ENCODE peak calls at places on chromosomes 12 and 14, in five cellular contexts. I, O, C, T and B are unnamed samples.

GRCh38 chr14:54881761-54882401 is 20.7 kb downstream of the GCH1 start:
- DNase-seq in I (no peak), T (peak), O (no peak), C (peak), B (no peak)

GRCh38 chr12:98638009-98638408 is 6.6 kb downstream of the IKBIP start:
- DNase-seq in I (no peak), C (no peak), O (no peak), T (no peak), B (no peak)

GRCh38 chr14:26984318-26985177 is 386.7 kb upstream of the NOVA1 start:
- DNase-seq in I (no peak), T (peak), C (peak), O (peak), B (no peak)

GRCh38 chr12:91618281-91618680 is 435.7 kb upstream of the DCN start:
- DNase-seq in I (no peak), T (no peak), C (no peak), O (no peak), B (no peak)

GRCh38 chr12:116528067-116528466 is 31.1 kb upstream of the MAP1LC3B2 start:
- DNase-seq in T (no peak), O (no peak), C (peak), I (no peak), B (no peak)

GRCh38 chr12:14454098-14454907 is 88.8 kb downstream of the ATF7IP start:
- DNase-seq in C (no peak), T (peak), O (no peak), I (peak), B (no peak)

GRCh38 chr12:21815306-21816062 is 41.0 kb upstream of the KCNJ8 start:
- DNase-seq in T (no peak), C (no peak), O (no peak), I (no peak), B (no peak)

GRCh38 chr14:65332141-65332871 is 80.2 kb upstream of the FUT8 start:
- DNase-seq in O (no peak), C (no peak), T (no peak), I (no peak), B (no peak)

GRCh38 chr12:53223391-53224267 is 8.4 kb downstream of the RARG start:
- DNase-seq in C (no peak), T (peak), I (no peak), O (no peak), B (peak)

GRCh38 chr12:49557917-49558215 is 10.1 kb downstream of the MCRS1 start:
- DNase-seq in T (no peak), I (no peak), C (no peak), O (no peak), B (no peak)

GRCh38 chr12:80622271-80622670 is 85.2 kb upstream of the MYF6 start:
- DNase-seq in C (no peak), I (no peak), O (no peak), T (no peak), B (no peak)

GRCh38 chr12:70994217-70994788 is 73.8 kb upstream of the PTPRR start:
- DNase-seq in I (no peak), C (peak), T (no peak), O (no peak), B (no peak)

GRCh38 chr12:106238146-106238545 is 9.7 kb downstream of the CKAP4 start:
- DNase-seq in C (no peak), T (no peak), O (no peak), I (no peak), B (no peak)

GRCh38 chr12:120842595-120842994 is 61.6 kb downstream of the SPPL3 start:
- DNase-seq in T (no peak), C (no peak), O (no peak), I (no peak), B (no peak)

GRCh38 chr14:94867931-94868597 is 98.2 kb upstream of the GSC start:
- DNase-seq in O (no peak), C (no peak), I (no peak), T (no peak), B (no peak)

GRCh38 chr12:55935742-55936151 is 4.8 kb downstream of the DGKA start:
- DNase-seq in C (no peak), O (no peak), T (no peak), I (no peak), B (no peak)

GRCh38 chr14:23866269-23866668 is 87.3 kb upstream of the DHRS4 start:
- DNase-seq in C (no peak), T (no peak), I (no peak), O (no peak), B (no peak)

GRCh38 chr12:7099290-7099996 is 7.2 kb upstream of the C1R start:
- DNase-seq in I (no peak), C (no peak), T (no peak), O (no peak), B (no peak)

GRCh38 chr12:60926256-60926655 is 1330.4 kb downstream of the SLC16A7 start:
- DNase-seq in T (no peak), O (no peak), C (no peak), I (no peak), B (no peak)

GRCh38 chr12:87812030-87812429 is 217.2 kb downstream of the C12orf50 start:
- DNase-seq in T (no peak), O (no peak), I (no peak), C (no peak), B (no peak)

GRCh38 chr12:56081393-56082347 is 1.7 kb downstream of the ERBB3 start:
- DNase-seq in T (no peak), C (no peak), I (no peak), O (peak), B (no peak)

GRCh38 chr12:65427646-65428045 is 149.2 kb downstream of the MSRB3 start:
- DNase-seq in T (no peak), I (no peak), C (no peak), O (no peak), B (no peak)

GRCh38 chr12:123801573-123802178 is 39.6 kb downstream of the DNAH10 start:
- DNase-seq in C (peak), I (no peak), O (no peak), T (peak), B (no peak)

GRCh38 chr12:109701064-109701463 is 12.6 kb upstream of the FAM222A start:
- DNase-seq in I (no peak), T (no peak), O (no peak), C (no peak), B (no peak)

GRCh38 chr14:36056846-36057245 is 119.7 kb downstream of the PTCSC3 start:
- DNase-seq in C (no peak), O (no peak), T (no peak), I (no peak), B (no peak)

GRCh38 chr12:4325984-4326383 is 5.0 kb downstream of the TIGAR start:
- DNase-seq in I (no peak), T (no peak), C (no peak), O (no peak), B (no peak)

GRCh38 chr12:23686095-23686494 is 263.4 kb downstream of the SOX5 start:
- DNase-seq in T (no peak), C (no peak), I (no peak), O (no peak), B (no peak)

GRCh38 chr12:76272292-76272691 is 75.9 kb downstream of the BBS10 start:
- DNase-seq in I (no peak), O (no peak), T (no peak), C (no peak), B (no peak)

GRCh38 chr14:61104358-61104757 is 123.3 kb downstream of the SLC38A6 start:
- DNase-seq in I (no peak), C (no peak), T (no peak), O (no peak), B (no peak)

GRCh38 chr14:93731753-93732152 is 56.5 kb downstream of the PRIMA1 start:
- DNase-seq in T (no peak), C (no peak), O (no peak), I (no peak), B (no peak)